ENCODE peak calls at places on chromosome X, in eight cellular contexts. N, T, Q, F, D, K, R and M are unnamed samples.

GRCh38 chrX:103730147-103730546 is 19.4 kb downstream of the TMEM31 start:
- DNase-seq in D (no peak), N (peak; percentile 3), K (no peak), Q (no peak), F (no peak), T (no peak), R (no peak), M (no peak)

GRCh38 chrX:17527135-17527701 is 152.2 kb downstream of the NHS start:
- DNase-seq in K (peak; percentile 61), F (peak; percentile 57), R (no peak), D (no peak), N (peak; percentile 28), Q (peak; percentile 56), T (no peak), M (no peak)

GRCh38 chrX:82692991-82693390 is 815.1 kb upstream of the POU3F4 start:
- DNase-seq in D (no peak), K (no peak), N (no peak), Q (no peak), T (no peak), F (no peak), R (no peak), M (no peak)

GRCh38 chrX:149255860-149256259 is 249.2 kb downstream of the IDS start:
- DNase-seq in K (no peak), D (no peak), T (no peak), Q (no peak), F (no peak), N (no peak), R (no peak), M (no peak)

GRCh38 chrX:39049975-39050374 is 248.7 kb downstream of the MID1IP1 start:
- DNase-seq in N (no peak), K (no peak), T (no peak), Q (no peak), F (no peak), D (no peak), R (no peak), M (no peak)

GRCh38 chrX:57817302-57817701 is 93.0 kb downstream of the ZXDA start:
- DNase-seq in F (no peak), N (no peak), T (no peak), R (no peak), Q (no peak), K (no peak), D (no peak), M (no peak)

GRCh38 chrX:30935985-30936384 is 46.9 kb upstream of the TAB3 start:
- DNase-seq in R (peak; percentile 28), N (peak; percentile 11), K (peak; percentile 38), F (no peak), T (no peak), D (no peak), Q (no peak), M (peak; percentile 33)

GRCh38 chrX:40096395-40097091 is 1.2 kb downstream of the BCOR start:
- DNase-seq in D (peak; percentile 87), Q (peak; percentile 58), F (peak; percentile 88), K (no peak), R (no peak), N (no peak), T (no peak), M (peak; percentile 38)

GRCh38 chrX:67610282-67610681 is 66.5 kb downstream of the AR start:
- DNase-seq in R (no peak), N (no peak), K (no peak), Q (no peak), T (no peak), D (no peak), F (no peak), M (no peak)

GRCh38 chrX:13177921-13178320 is 133.5 kb upstream of the FAM9C start:
- DNase-seq in N (no peak), D (no peak), R (no peak), Q (no peak), F (no peak), T (no peak), K (no peak), M (peak; percentile 69)

GRCh38 chrX:50799531-50799961 is 14.4 kb downstream of the SHROOM4 start:
- DNase-seq in R (peak; percentile 71), T (no peak), K (no peak), Q (no peak), F (no peak), D (no peak), N (peak; percentile 82), M (no peak)

GRCh38 chrX:40834225-40834624 is 98.9 kb upstream of the MED14 start:
- DNase-seq in K (no peak), D (no peak), T (no peak), R (no peak), N (no peak), Q (no peak), F (no peak), M (no peak)

GRCh38 chrX:71420686-71421085 is 54.5 kb downstream of the TAF1 start:
- DNase-seq in R (no peak), K (no peak), T (no peak), N (no peak), Q (no peak), F (no peak), D (no peak), M (no peak)

GRCh38 chrX:10134921-10135320 is 21.9 kb upstream of the CLCN4 start:
- DNase-seq in Q (no peak), T (no peak), N (no peak), D (no peak), R (no peak), F (no peak), K (no peak), M (no peak)

GRCh38 chrX:9644335-9644734 is 121.3 kb downstream of the GPR143 start:
- DNase-seq in T (no peak), N (no peak), Q (no peak), F (no peak), R (no peak), D (peak; percentile 72), K (no peak), M (no peak)

GRCh38 chrX:45669715-45670360 is 469.2 kb upstream of the DIPK2B start:
- DNase-seq in T (peak; percentile 29), N (peak; percentile 75), F (no peak), K (no peak), D (no peak), Q (no peak), R (no peak), M (no peak)

GRCh38 chrX:19740744-19741143 is 146.7 kb downstream of the SH3KBP1 start:
- DNase-seq in N (no peak), K (no peak), D (no peak), R (no peak), Q (no peak), T (no peak), F (no peak), M (no peak)

GRCh38 chrX:150615356-150615755 is 46.9 kb downstream of the MTM1 start:
- DNase-seq in D (no peak), F (no peak), K (no peak), T (no peak), Q (no peak), R (no peak), N (no peak), M (no peak)

GRCh38 chrX:151879856-151880255 is 32.8 kb upstream of the MAGEA4 start:
- DNase-seq in R (no peak), F (no peak), T (no peak), Q (no peak), N (no peak), K (no peak), D (no peak), M (no peak)

GRCh38 chrX:1249101-1249887 is 19.3 kb upstream of the CSF2RA start:
- DNase-seq in K (peak; percentile 39), F (peak; percentile 86), T (no peak), Q (no peak), D (peak; percentile 55), N (peak; percentile 4), R (peak; percentile 12), M (peak; percentile 95)

GRCh38 chrX:2576793-2577192 is 76.0 kb upstream of the DHRSX start:
- DNase-seq in K (no peak), D (no peak), N (peak; percentile 26), R (no peak), T (no peak), Q (no peak), F (no peak), M (no peak)

GRCh38 chrX:68826113-68826980 is 2.5 kb upstream of the EFNB1 start:
- DNase-seq in F (no peak), N (no peak), D (no peak), R (no peak), Q (no peak), T (no peak), K (no peak), M (no peak)
- H3K27me3 ChIP-seq in F (peaks cover 17% of the 10 kb centered on the region), N (no peaks in the 10 kb centered on the region), D (no peaks in the 10 kb centered on the region), R (no peaks in the 10 kb centered on the region), Q (no peaks in the 10 kb centered on the region), T (peaks cover 3% of the 10 kb centered on the region), K (no peaks in the 10 kb centered on the region), M (peaks cover 5% of the 10 kb centered on the region)

GRCh38 chrX:68865300-68865699 is 36.5 kb downstream of the EFNB1 start:
- DNase-seq in N (no peak), K (no peak), D (no peak), Q (no peak), R (no peak), T (no peak), F (no peak), M (no peak)
- H3K27me3 ChIP-seq in N (peaks cover 8% of the 10 kb centered on the region), K (no peaks in the 10 kb centered on the region), D (no peaks in the 10 kb centered on the region), Q (no peaks in the 10 kb centered on the region), R (no peaks in the 10 kb centered on the region), T (no peaks in the 10 kb centered on the region), F (no peaks in the 10 kb centered on the region), M (no peaks in the 10 kb centered on the region)

GRCh38 chrX:11190745-11191510 is 79.8 kb downstream of the HCCS start:
- DNase-seq in F (no peak), R (no peak), N (no peak), T (no peak), D (no peak), K (peak; percentile 39), Q (peak; percentile 6), M (peak; percentile 21)

GRCh38 chrX:11185861-11186260 is 74.7 kb downstream of the HCCS start:
- DNase-seq in D (no peak), R (no peak), K (no peak), T (no peak), N (no peak), Q (no peak), F (no peak), M (no peak)

GRCh38 chrX:11189097-11189496 is 78.0 kb downstream of the HCCS start:
- DNase-seq in D (no peak), N (peak; percentile 2), Q (no peak), F (no peak), T (no peak), K (no peak), R (no peak), M (no peak)

GRCh38 chrX:11187001-11187400 is 75.9 kb downstream of the HCCS start:
- DNase-seq in T (no peak), N (no peak), D (no peak), R (no peak), K (no peak), F (no peak), Q (no peak), M (no peak)

DNA sequence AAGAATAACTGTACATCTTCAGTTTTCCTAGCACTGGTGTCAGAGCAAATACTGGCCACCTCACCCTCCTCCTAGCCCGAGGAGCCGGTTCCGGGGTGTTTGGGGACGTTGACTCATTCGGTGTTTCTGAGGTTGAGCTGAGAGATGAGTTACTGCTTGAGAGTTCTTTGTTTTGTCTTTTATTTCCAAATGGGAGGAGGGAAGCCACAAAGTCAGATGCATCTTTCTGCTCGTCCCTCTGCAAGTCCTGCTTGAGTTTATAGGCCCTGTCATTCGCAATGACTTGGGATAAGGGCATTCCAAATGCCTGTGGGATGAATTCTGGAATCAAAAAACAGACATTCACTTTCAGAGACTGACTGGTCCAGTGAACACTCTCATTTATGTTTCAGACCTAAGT is 77.5 kb downstream of the HCCS start:
- DNase-seq in T (no peak), N (peak; percentile 43), Q (no peak), K (no peak), D (no peak), F (no peak), R (peak; percentile 7), M (no peak)
- H3K27me3 ChIP-seq in T (no peaks in the 10 kb centered on the region), N (no peaks in the 10 kb centered on the region), Q (no peaks in the 10 kb centered on the region), K (no peaks in the 10 kb centered on the region), D (no peaks in the 10 kb centered on the region), F (no peaks in the 10 kb centered on the region), R (no peaks in the 10 kb centered on the region), M (no peaks in the 10 kb centered on the region)

GRCh38 chrX:53746718-53747117 is 60.2 kb upstream of the HUWE1 start:
- DNase-seq in Q (no peak), N (no peak), K (no peak), T (no peak), R (no peak), D (no peak), F (no peak), M (no peak)
- H3K27me3 ChIP-seq in Q (no peaks in the 10 kb centered on the region), N (no peaks in the 10 kb centered on the region), K (no peaks in the 10 kb centered on the region), T (no peaks in the 10 kb centered on the region), R (no peaks in the 10 kb centered on the region), D (no peaks in the 10 kb centered on the region), F (no peaks in the 10 kb centered on the region), M (no peaks in the 10 kb centered on the region)